ENCODE peak calls at places on chromosomes 1 and 21, in nine cellular contexts. L is fibroblast of lung, U is RWPE2, F is AG04449, A is lower lobe of right lung, X is AG09309, Z is transverse colon, D is GM10248, P is IMR-90. J is an unnamed sample.
A peak's percentile ranks its signal among the peaks of the same experiment; 100 is the strongest.

GRCh38 chr1:241998412-241998921 is 431 bp downstream of the MAP1LC3C start:
- DNase-seq in L (peak; percentile 88), U (peak; percentile 50), F (no peak), A (peak; percentile 75), X (no peak), Z (peak; percentile 81), D (peak; percentile 61), P (peak; percentile 73), J (peak; percentile 87)

GRCh38 chr1:222813866-222814535 is 838 bp upstream of the DISP1 start:
- DNase-seq in L (peak; percentile 62), U (no peak), F (no peak), A (no peak), X (no peak), Z (peak; percentile 10), D (no peak), P (peak; percentile 49), J (no peak)

GRCh38 chr1:43239484-43239883 is 30.3 kb upstream of the TMEM125 start:
- DNase-seq in L (no peak), U (no peak), F (no peak), A (no peak), X (no peak), Z (no peak), D (peak; percentile 86), P (no peak), J (no peak)

GRCh38 chr1:217747156-217747769 is 116.1 kb downstream of the SPATA17 start:
- DNase-seq in L (peak; percentile 23), U (no peak), F (no peak), A (no peak), X (peak; percentile 17), Z (no peak), D (peak; percentile 18), P (peak; percentile 41), J (no peak)

GRCh38 chr1:36352141-36352909 is 28.9 kb upstream of the EVA1B start:
- DNase-seq in L (peak; percentile 48), U (no peak), F (no peak), A (no peak), X (no peak), Z (no peak), D (no peak), P (peak; percentile 42), J (no peak)

GRCh38 chr1:39398278-39399010 is 93.0 kb upstream of the BMP8A start:
- DNase-seq in L (peak; percentile 100), U (peak; percentile 91), F (peak; percentile 91), A (peak; percentile 68), X (peak; percentile 94), Z (peak; percentile 71), D (no peak), P (peak; percentile 98), J (no peak)

GRCh38 chr1:200231787-200232222 is 178.0 kb downstream of the ZNF281 start:
- DNase-seq in L (peak; percentile 80), U (no peak), F (peak; percentile 80), A (no peak), X (peak; percentile 70), Z (no peak), D (no peak), P (peak; percentile 45), J (no peak)

GRCh38 chr21:36487641-36488307 is 7.9 kb upstream of the CLDN14 start:
- DNase-seq in L (peak; percentile 65), U (peak; percentile 75), F (no peak), A (peak; percentile 59), X (no peak), Z (peak; percentile 35), D (no peak), P (peak; percentile 64), J (no peak)

GRCh38 chr21:46347203-46347550 is 23.2 kb downstream of the PCNT start:
- DNase-seq in L (no peak), U (no peak), F (no peak), A (no peak), X (no peak), Z (no peak), D (no peak), P (no peak), J (no peak)

GRCh38 chr1:46394108-46394871 is at the start of gene FAAH:
- DNase-seq in L (peak; percentile 56), U (no peak), F (no peak), A (peak; percentile 83), X (no peak), Z (peak; percentile 85), D (no peak), P (no peak), J (peak; percentile 90)

GRCh38 chr1:88649932-88650331 is 34.1 kb upstream of the PKN2 start:
- DNase-seq in L (no peak), U (no peak), F (no peak), A (no peak), X (no peak), Z (no peak), D (no peak), P (no peak), J (no peak)

GRCh38 chr1:22408180-22408579 is 43.5 kb upstream of the ZBTB40 start:
- DNase-seq in L (no peak), U (no peak), F (no peak), A (no peak), X (no peak), Z (no peak), D (no peak), P (no peak), J (no peak)

GRCh38 chr1:154352581-154353459 is 27.5 kb downstream of the ATP8B2 start:
- DNase-seq in L (peak; percentile 59), U (peak; percentile 61), F (no peak), A (peak; percentile 79), X (no peak), Z (peak; percentile 71), D (peak; percentile 60), P (peak; percentile 31), J (peak; percentile 89)

GRCh38 chr1:154353966-154354365 is 28.6 kb downstream of the ATP8B2 start:
- DNase-seq in L (no peak), U (no peak), F (no peak), A (no peak), X (no peak), Z (no peak), D (peak; percentile 4), P (no peak), J (no peak)

GRCh38 chr1:154351363-154352068 is 26.2 kb downstream of the ATP8B2 start:
- DNase-seq in L (no peak), U (no peak), F (no peak), A (no peak), X (no peak), Z (peak; percentile 45), D (no peak), P (no peak), J (no peak)

GRCh38 chr1:154352245-154352580 is 26.9 kb downstream of the ATP8B2 start:
- DNase-seq in L (no peak), U (no peak), F (no peak), A (no peak), X (no peak), Z (no peak), D (no peak), P (no peak), J (no peak)

DNA sequence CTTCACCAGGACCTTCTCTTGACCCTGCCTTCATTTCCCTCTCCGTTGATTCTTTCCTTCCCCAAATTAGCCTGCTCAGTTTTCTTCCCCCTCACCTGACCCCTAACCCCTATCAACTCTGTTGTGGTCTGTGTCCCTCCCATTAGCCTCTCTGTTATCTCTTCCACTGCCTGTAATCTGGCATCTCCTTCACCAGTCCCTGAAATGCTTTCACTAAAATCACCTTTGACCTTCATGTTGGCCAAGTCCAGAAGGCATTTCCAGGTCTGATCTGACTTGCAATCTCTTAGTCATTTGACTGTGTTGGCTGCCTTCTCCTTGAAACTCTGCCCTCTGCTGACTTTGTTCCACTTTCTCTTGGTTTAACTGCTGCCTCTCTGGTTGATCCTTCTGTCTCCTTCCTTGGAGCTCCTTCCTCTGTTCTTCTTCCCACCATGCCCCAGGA is 28.2 kb downstream of the ATP8B2 start:
- DNase-seq in L (peak; percentile 42), U (no peak), F (no peak), A (no peak), X (no peak), Z (peak; percentile 44), D (peak; percentile 58), P (peak; percentile 54), J (no peak)
- TF ChIP-seq CTCF in L (peak; percentile 35), U (peak; percentile 38), F (peak; percentile 32), A (peak; percentile 28), X (peak; percentile 50), Z (peak; percentile 24), D (peak; percentile 31), P (peak; percentile 40), J (peak; percentile 18)

GRCh38 chr1:8412183-8412831 is 94.4 kb downstream of the SLC45A1 start:
- DNase-seq in L (peak; percentile 93), U (no peak), F (peak; percentile 67), A (no peak), X (peak; percentile 67), Z (peak; percentile 47), D (no peak), P (peak; percentile 91), J (no peak)
- TF ChIP-seq CTCF in L (peak; percentile 20), U (no peak), F (peak; percentile 16), A (no peak), X (peak; percentile 16), Z (no peak), D (no peak), P (peak; percentile 21), J (peak; percentile 11)

DNA sequence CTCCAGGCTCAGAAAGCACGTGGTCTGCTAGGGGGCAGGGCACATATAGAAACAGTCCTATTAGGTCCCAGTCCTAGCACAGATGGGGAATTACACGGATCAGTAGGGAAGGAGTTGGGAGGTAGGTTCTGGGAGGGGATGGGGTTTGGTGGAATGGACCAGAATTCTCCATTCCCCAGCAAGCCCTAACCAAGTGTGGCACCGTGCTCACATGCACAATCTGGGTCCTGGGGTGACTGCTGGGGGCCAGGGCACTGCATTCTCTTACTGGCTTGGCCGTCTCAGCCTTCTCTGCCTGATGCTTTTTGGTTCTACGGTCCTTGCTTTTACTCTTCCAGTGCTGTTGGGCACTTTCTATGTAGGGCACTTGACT is 53.9 kb downstream of the NENF start:
- DNase-seq in L (no peak), U (no peak), F (no peak), A (no peak), X (no peak), Z (no peak), D (no peak), P (no peak), J (no peak)
- TF ChIP-seq CTCF in L (no peak), U (no peak), F (no peak), A (no peak), X (no peak), Z (no peak), D (no peak), P (no peak), J (no peak)

GRCh38 chr1:40612345-40612831 is 53.1 kb downstream of the RIMS3 start:
- DNase-seq in L (peak; percentile 49), U (no peak), F (no peak), A (no peak), X (peak; percentile 20), Z (peak; percentile 80), D (peak; percentile 86), P (peak; percentile 52), J (peak; percentile 85)

GRCh38 chr1:40606160-40606559 is 59.3 kb downstream of the RIMS3 start:
- DNase-seq in L (no peak), U (no peak), F (no peak), A (no peak), X (no peak), Z (no peak), D (no peak), P (no peak), J (no peak)

GRCh38 chr1:40607921-40608320 is 57.6 kb downstream of the RIMS3 start:
- DNase-seq in L (no peak), U (no peak), F (no peak), A (no peak), X (no peak), Z (no peak), D (no peak), P (no peak), J (peak; percentile 17)

GRCh38 chr1:40606978-40607377 is 58.5 kb downstream of the RIMS3 start:
- DNase-seq in L (no peak), U (no peak), F (no peak), A (no peak), X (no peak), Z (no peak), D (no peak), P (no peak), J (peak; percentile 2)

GRCh38 chr1:40610156-40610555 is 55.3 kb downstream of the RIMS3 start:
- DNase-seq in L (no peak), U (no peak), F (no peak), A (no peak), X (no peak), Z (no peak), D (no peak), P (no peak), J (peak; percentile 64)
- TF ChIP-seq CTCF in L (no peak), U (no peak), F (no peak), A (no peak), X (no peak), Z (no peak), D (no peak), P (no peak), J (no peak)

J was measured in osteocyte.